ENCODE peak calls at places on chromosome 19, in ten cellular contexts. Y is keratinocyte; B is H1; D is Peyer's patch; C is AG04450; E is IMR-90; H is CD8-positive, alpha-beta T cell; I is fibroblast of lung; X is breast epithelium; J is heart right ventricle. M is an unnamed sample.

GRCh38 chr19:48354332-48354992 is 9.3 kb downstream of the TMEM143 start:
- DNase-seq in Y (no peak), B (no peak), D (no peak), C (no peak), E (peak; percentile 46), H (no peak), I (peak; percentile 17), X (no peak), J (no peak), M (no peak)

GRCh38 chr19:53333071-53333465 is 481 bp upstream of the ZNF845 start:
- DNase-seq in Y (no peak), B (no peak), D (peak; percentile 69), C (peak; percentile 4), E (no peak), H (no peak), I (no peak), X (peak; percentile 34), J (peak; percentile 48), M (no peak)

GRCh38 chr19:14954071-14954655 is 12.9 kb downstream of the OR7C2 start:
- DNase-seq in Y (no peak), B (no peak), D (no peak), C (no peak), E (no peak), H (no peak), I (no peak), X (no peak), J (no peak), M (no peak)

GRCh38 chr19:27962260-27962659 is 1250.7 kb downstream of the UQCRFS1 start:
- DNase-seq in Y (no peak), B (no peak), D (no peak), C (no peak), E (no peak), H (no peak), I (no peak), X (no peak), J (no peak), M (peak; percentile 2)

GRCh38 chr19:5048091-5048726 is 79.3 kb downstream of the KDM4B start:
- DNase-seq in Y (peak; percentile 66), B (peak; percentile 97), D (peak; percentile 85), C (peak; percentile 39), E (peak; percentile 67), H (peak; percentile 30), I (peak; percentile 72), X (peak; percentile 76), J (peak; percentile 78), M (peak; percentile 75)

GRCh38 chr19:991932-992669 is 8.0 kb downstream of the WDR18 start:
- DNase-seq in Y (no peak), B (no peak), D (no peak), C (no peak), E (no peak), H (no peak), I (no peak), X (no peak), J (no peak), M (no peak)

GRCh38 chr19:13016628-13017305 is 21.5 kb downstream of the NFIX start:
- DNase-seq in Y (no peak), B (no peak), D (no peak), C (no peak), E (no peak), H (no peak), I (no peak), X (no peak), J (no peak), M (no peak)

GRCh38 chr19:44658069-44658727 is 13.1 kb upstream of the CEACAM19 start:
- DNase-seq in Y (no peak), B (no peak), D (no peak), C (no peak), E (no peak), H (no peak), I (no peak), X (no peak), J (no peak), M (no peak)

GRCh38 chr19:54029930-54030490 is 33.7 kb downstream of the VSTM1 start:
- DNase-seq in Y (no peak), B (peak; percentile 86), D (peak; percentile 74), C (no peak), E (peak; percentile 54), H (no peak), I (peak; percentile 58), X (no peak), J (peak; percentile 28), M (peak; percentile 67)

GRCh38 chr19:6738726-6739389 is 622 bp upstream of the TRIP10 start:
- DNase-seq in Y (no peak), B (peak; percentile 76), D (peak; percentile 74), C (no peak), E (peak; percentile 8), H (no peak), I (no peak), X (peak; percentile 49), J (peak; percentile 62), M (peak; percentile 47)

GRCh38 chr19:3119071-3119781 is 16.6 kb upstream of the GNA15 start:
- DNase-seq in Y (no peak), B (no peak), D (no peak), C (no peak), E (no peak), H (no peak), I (no peak), X (no peak), J (no peak), M (no peak)

GRCh38 chr19:3135961-3136683 is at the start of gene GNA15:
- DNase-seq in Y (peak; percentile 67), B (no peak), D (no peak), C (no peak), E (no peak), H (no peak), I (no peak), X (peak; percentile 53), J (peak; percentile 25), M (no peak)

GRCh38 chr19:2013683-2013961 is 1.9 kb downstream of the BTBD2 start:
- DNase-seq in Y (no peak), B (no peak), D (no peak), C (no peak), E (no peak), H (no peak), I (no peak), X (no peak), J (no peak), M (no peak)

GRCh38 chr19:17405250-17406038 is at the start of gene BST2:
- DNase-seq in Y (no peak), B (no peak), D (peak; percentile 81), C (no peak), E (peak; percentile 37), H (no peak), I (no peak), X (peak; percentile 64), J (peak; percentile 65), M (no peak)
- H3K4me3 ChIP-seq in Y (no peak within 1 kb of the TSS), B (peak within 1 kb of the TSS; percentile 39), D (peak within 1 kb of the TSS; percentile 56), C (no peak within 1 kb of the TSS), E (no peak within 1 kb of the TSS), H (peak within 1 kb of the TSS; percentile 84), I (no peak within 1 kb of the TSS), X (peak within 1 kb of the TSS; percentile 42), J (peak within 1 kb of the TSS; percentile 64), M (no peak within 1 kb of the TSS)

GRCh38 chr19:21463449-21464105 is 41.8 kb upstream of the ZNF429 start:
- DNase-seq in Y (no peak), B (peak; percentile 81), D (no peak), C (no peak), E (no peak), H (no peak), I (peak; percentile 33), X (peak; percentile 41), J (peak; percentile 38), M (no peak)

GRCh38 chr19:21466627-21467026 is 38.8 kb upstream of the ZNF429 start:
- DNase-seq in Y (no peak), B (no peak), D (no peak), C (no peak), E (no peak), H (no peak), I (no peak), X (no peak), J (no peak), M (no peak)

GRCh38 chr19:21472507-21472906 is 32.9 kb upstream of the ZNF429 start:
- DNase-seq in Y (no peak), B (no peak), D (no peak), C (no peak), E (no peak), H (no peak), I (no peak), X (no peak), J (no peak), M (no peak)

GRCh38 chr19:21474671-21475181 is 30.7 kb upstream of the ZNF429 start:
- DNase-seq in Y (no peak), B (no peak), D (peak; percentile 64), C (peak; percentile 2), E (peak; percentile 31), H (peak; percentile 38), I (peak; percentile 73), X (peak; percentile 77), J (peak; percentile 86), M (peak; percentile 33)

DNA sequence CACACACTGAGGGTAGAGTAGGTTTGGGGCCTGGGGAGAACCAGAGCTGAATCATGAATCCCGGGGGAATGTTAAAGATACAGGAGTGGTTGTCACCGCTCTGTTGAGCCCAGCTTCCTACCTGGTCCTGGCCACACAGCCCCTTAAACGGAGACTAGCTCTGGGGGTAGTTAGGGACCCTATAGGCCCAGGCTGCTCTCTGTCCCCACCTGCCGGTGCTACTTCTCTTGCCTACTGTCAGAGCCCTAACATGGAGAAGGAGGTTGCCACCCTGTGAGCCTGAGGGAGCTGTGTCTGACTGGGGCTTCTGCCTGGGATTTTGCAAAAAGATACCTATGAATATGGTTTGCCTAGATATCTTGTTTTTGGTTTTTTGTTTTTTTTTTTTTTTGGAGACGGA is 36.6 kb upstream of the ZNF429 start:
- DNase-seq in Y (no peak), B (no peak), D (no peak), C (no peak), E (no peak), H (no peak), I (no peak), X (no peak), J (no peak), M (no peak)
- TF ChIP-seq CTCF in Y (no peak), B (peak; percentile 47), D (no peak), C (no peak), E (no peak), H (no peak), I (no peak), X (no peak), J (no peak), M (no peak)

GRCh38 chr19:33235269-33235995 is 9.8 kb upstream of the SLC7A10 start:
- DNase-seq in Y (peak; percentile 11), B (peak; percentile 99), D (peak; percentile 95), C (peak; percentile 18), E (peak; percentile 55), H (peak; percentile 51), I (peak; percentile 66), X (peak; percentile 61), J (peak; percentile 82), M (peak; percentile 64)
- H3K4me3 ChIP-seq in Y (no peak overlapping the region), B (no peak overlapping the region), D (peak overlapping the region; percentile 33), C (no peak overlapping the region), E (no peak overlapping the region), H (no peak overlapping the region), I (no peak overlapping the region), X (no peak overlapping the region), J (no peak overlapping the region), M (no peak overlapping the region)

DNA sequence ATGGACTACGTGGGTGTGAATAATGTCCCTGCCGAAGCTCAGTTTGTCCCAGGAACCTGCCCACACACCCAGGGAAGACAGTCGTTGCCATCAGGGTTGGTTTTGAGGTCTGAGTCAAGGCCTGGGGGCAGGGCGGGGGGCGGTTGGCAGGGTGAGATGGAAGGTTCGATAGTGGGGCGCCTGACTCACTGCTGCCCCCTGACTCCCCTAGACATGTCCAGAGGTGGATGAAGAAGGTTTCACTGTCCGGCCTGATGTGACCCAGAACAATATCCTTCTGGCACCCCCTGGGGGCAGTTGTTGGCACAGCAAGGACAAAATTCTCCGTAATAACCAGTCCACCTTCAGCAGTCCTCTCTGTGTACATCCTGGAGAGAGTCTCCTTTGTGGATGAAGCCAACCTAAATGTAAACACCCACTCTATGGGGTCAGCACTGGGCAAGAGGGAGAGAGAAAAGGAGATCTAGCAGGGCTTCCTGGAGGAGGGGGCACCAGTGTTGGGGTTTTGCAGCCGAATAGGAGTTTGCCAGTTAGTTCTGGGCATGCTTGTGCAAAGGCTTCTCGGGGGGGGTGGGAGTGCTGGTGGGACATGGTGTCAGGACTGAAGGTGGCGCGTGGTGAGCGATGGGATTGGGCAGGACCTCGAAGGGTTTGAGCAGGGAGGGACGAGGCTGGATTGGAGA is 19.6 kb upstream of the B3GNT3 start:
- DNase-seq in Y (no peak), B (peak; percentile 92), D (peak; percentile 78), C (no peak), E (peak; percentile 19), H (no peak), I (no peak), X (no peak), J (no peak), M (peak; percentile 47)
- TF ChIP-seq CTCF in Y (peak; percentile 73), B (peak; percentile 62), D (peak; percentile 45), C (peak; percentile 67), E (peak; percentile 65), H (peak; percentile 58), I (peak; percentile 55), X (peak; percentile 35), J (no peak), M (peak; percentile 65)